ENCODE peak calls at places on chromosomes 2 and 18, in five cellular contexts. T is NCI-H1694 treated with DMSO at 0.1 percent for 48 hours, A is astrocyte of the spinal cord, O is HL-60, Y is RCC 7860. H is an unnamed sample.

GRCh38 chr2:222423186-222423585 is 1.2 kb upstream of the SGPP2 start:
- DNase-seq in T (no peak), A (no peak), O (no peak), Y (no peak), H (no peak)

GRCh38 chr2:190519975-190520767 is 14.4 kb downstream of the NEMP2 start:
- DNase-seq in T (no peak), A (no peak), O (no peak), Y (no peak), H (no peak)

GRCh38 chr2:37039580-37039979 is 44.6 kb downstream of the HEATR5B start:
- DNase-seq in T (no peak), A (no peak), O (no peak), Y (no peak), H (no peak)

GRCh38 chr18:24530630-24531111 is 70.2 kb downstream of the HRH4 start:
- DNase-seq in T (no peak), A (peak), O (no peak), Y (peak), H (no peak)

GRCh38 chr2:69943000-69943840 is 18.2 kb downstream of the ASPRV1 start:
- DNase-seq in T (no peak), A (no peak), O (no peak), Y (no peak), H (no peak)

GRCh38 chr2:101205521-101205998 is 47.1 kb upstream of the CNOT11 start:
- DNase-seq in T (peak), A (peak), O (peak), Y (peak), H (peak)

GRCh38 chr2:239935789-239936758 is 89.1 kb downstream of the NDUFA10 start:
- DNase-seq in T (no peak), A (no peak), O (no peak), Y (no peak), H (peak)

GRCh38 chr18:78741381-78742340 is 238.0 kb upstream of the SALL3 start:
- DNase-seq in T (no peak), A (no peak), O (no peak), Y (no peak), H (no peak)

GRCh38 chr2:230905448-230906430 is 19.3 kb downstream of the GPR55 start:
- DNase-seq in T (no peak), A (peak), O (no peak), Y (no peak), H (peak)

H was measured in CD14-positive monocyte.